ENCODE peak calls at places on chromosome 6, in seven cellular contexts. Y is HepG2, H is A549, Z is GM23338, S is HCT116, A is SK-N-SH, L is GM12878. E is an unnamed sample. For H3K4me1, the result is how much of the 10 kb centered on the place peaks cover.

GRCh38 chr6:101290346-101290745 is 103.2 kb upstream of the GRIK2 start:
- DNase-seq in S (no peak), Y (no peak), H (no peak), L (no peak), Z (no peak), A (no peak), E (no peak)

GRCh38 chr6:35415065-35415880 is 36.9 kb upstream of the FANCE start:
- DNase-seq in Y (peak), H (peak), L (no peak), S (no peak), A (peak), Z (peak), E (no peak)

GRCh38 chr6:111482236-111482958 is 621 bp downstream of the REV3L start:
- DNase-seq in Z (peak), H (no peak), L (no peak), A (peak), S (no peak), Y (no peak), E (no peak)

GRCh38 chr6:116229287-116229913 is 24.5 kb downstream of the TSPYL4 start:
- DNase-seq in A (peak), S (peak), Z (peak), L (no peak), Y (no peak), H (peak), E (no peak)

GRCh38 chr6:122798099-122798641 is 9.1 kb downstream of the SMPDL3A start:
- DNase-seq in L (no peak), H (peak), S (peak), A (no peak), Z (no peak), Y (peak), E (peak)

GRCh38 chr6:75334266-75335040 is 49.9 kb upstream of the TMEM30A start:
- DNase-seq in Y (no peak), L (no peak), Z (peak), H (peak), A (no peak), S (no peak), E (no peak)

GRCh38 chr6:138736640-138737039 is 36.9 kb upstream of the CCDC28A start:
- DNase-seq in Z (no peak), H (no peak), L (no peak), S (no peak), Y (no peak), A (no peak), E (no peak)

GRCh38 chr6:138724015-138724414 is 49.6 kb upstream of the CCDC28A start:
- DNase-seq in S (peak), H (no peak), Z (no peak), Y (peak), L (no peak), A (no peak), E (no peak)

GRCh38 chr6:29942275-29943052 is at the start of gene HLA-A:
- DNase-seq in H (peak), S (peak), Y (peak), L (peak), Z (peak), A (peak), E (no peak)

GRCh38 chr6:159107451-159108260 is 61.5 kb upstream of the FNDC1 start:
- DNase-seq in H (no peak), S (no peak), A (no peak), Y (no peak), Z (no peak), L (no peak), E (no peak)

GRCh38 chr6:164085552-164086325 is 671.2 kb downstream of the QKI start:
- DNase-seq in A (no peak), L (no peak), Z (peak), H (no peak), S (no peak), Y (no peak), E (no peak)

GRCh38 chr6:159688977-159689376 is 4.1 kb downstream of the SOD2 start:
- DNase-seq in Z (no peak), S (no peak), H (no peak), L (no peak), Y (no peak), A (no peak), E (no peak)

GRCh38 chr6:53067799-53068442 is 2.7 kb downstream of the FBXO9 start:
- DNase-seq in Y (no peak), A (peak), Z (no peak), H (no peak), L (no peak), S (no peak), E (no peak)

GRCh38 chr6:163745566-163746400 is 331.3 kb downstream of the QKI start:
- DNase-seq in H (peak), S (no peak), L (no peak), A (no peak), Y (peak), Z (no peak), E (peak)

GRCh38 chr6:52537001-52537753 is 39.7 kb downstream of the TRAM2 start:
- DNase-seq in S (no peak), L (peak), H (no peak), Y (no peak), Z (no peak), A (no peak), E (no peak)

GRCh38 chr6:158512809-158513208 is 47.1 kb upstream of the TMEM181 start:
- DNase-seq in A (no peak), H (no peak), L (no peak), Z (no peak), S (no peak), Y (no peak), E (no peak)

GRCh38 chr6:24571361-24571760 is 74.6 kb downstream of the KIAA0319 start:
- DNase-seq in Z (peak), H (no peak), S (no peak), A (no peak), L (no peak), Y (no peak), E (no peak)

GRCh38 chr6:31896856-31897611 is 464 bp downstream of the EHMT2 start:
- DNase-seq in S (no peak), Z (peak), Y (no peak), H (no peak), L (no peak), A (peak), E (no peak)

GRCh38 chr6:1313364-1313754 is 1.5 kb downstream of the FOXQ1 start:
- DNase-seq in S (no peak), A (no peak), Y (no peak), L (no peak), H (no peak), Z (peak), E (no peak)

DNA sequence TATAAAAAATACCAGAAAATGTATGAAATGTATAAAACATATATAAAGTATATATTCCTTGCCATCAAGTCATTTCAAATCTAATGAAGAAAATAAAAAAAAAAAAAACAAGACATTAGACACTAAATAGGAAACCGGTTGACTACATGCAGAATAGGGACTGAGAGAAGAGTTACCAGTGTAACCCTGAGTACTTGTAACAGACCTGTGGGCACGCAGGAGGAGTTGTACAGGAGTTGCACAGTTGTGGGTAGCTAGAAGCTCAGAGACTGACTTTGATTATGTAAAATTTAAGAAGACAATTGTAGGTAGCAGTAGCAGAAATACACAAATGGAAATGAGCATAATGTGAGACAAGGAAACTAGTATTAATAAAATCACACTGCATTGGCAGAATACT is 112.4 kb upstream of the DST start:
- DNase-seq in A (no peak), H (no peak), Z (no peak), L (no peak), S (no peak), Y (no peak), E (no peak)
- H3K4me1 ChIP-seq in A (under half), H (half or more), Z (half or more), L (half or more), S (half or more), Y (under half), E (half or more)

GRCh38 chr6:40326689-40327404 is 260.3 kb downstream of the LRFN2 start:
- DNase-seq in Y (no peak), H (no peak), Z (no peak), L (no peak), S (no peak), A (no peak), E (no peak)
- TF ChIP-seq REST in Y (no peak), H (no peak), Z (no peak), L (no peak), S (no peak), A (no peak), E (no peak)

GRCh38 chr6:113640046-113640445 is 217.1 kb upstream of the MARCKS start:
- DNase-seq in S (no peak), Y (no peak), A (no peak), H (no peak), L (no peak), Z (no peak), E (no peak)
- H3K4me1 ChIP-seq in S (under half), Y (half or more), A (under half), H (under half), L (under half), Z (under half), E (under half)

GRCh38 chr6:136439514-136440186 is 110.6 kb downstream of the MAP7 start:
- DNase-seq in L (no peak), H (peak), Y (no peak), Z (no peak), S (no peak), A (no peak), E (no peak)
- TF ChIP-seq REST in L (no peak), H (no peak), Y (no peak), Z (no peak), S (no peak), A (no peak), E (no peak)

GRCh38 chr6:36984581-36985383 is 1.2 kb downstream of the MTCH1 start:
- DNase-seq in Z (peak), H (peak), S (peak), L (no peak), A (peak), Y (no peak), E (no peak)
- H3K4me1 ChIP-seq in Z (half or more), H (under half), S (under half), L (under half), A (under half), Y (under half), E (under half)

GRCh38 chr6:65231616-65232015 is 475.4 kb downstream of the EYS start:
- DNase-seq in L (no peak), H (no peak), Z (no peak), S (no peak), Y (no peak), A (no peak), E (no peak)
- TF ChIP-seq REST in L (no peak), H (no peak), Z (no peak), S (no peak), Y (no peak), A (no peak), E (no peak)

GRCh38 chr6:132482595-132482994 is 30.3 kb downstream of the STX7 start:
- DNase-seq in A (no peak), S (no peak), Z (no peak), H (no peak), L (no peak), Y (no peak), E (no peak)
- H3K4me1 ChIP-seq in A (under half), S (under half), Z (under half), H (under half), L (under half), Y (under half), E (under half)

GRCh38 chr6:3848925-3849605 is at the start of gene FAM50B:
- DNase-seq in S (no peak), H (peak), Z (peak), A (peak), L (peak), Y (no peak), E (no peak)
- TF ChIP-seq REST in S (no peak), H (peak), Z (no peak), A (no peak), L (no peak), Y (no peak), E (no peak)

GRCh38 chr6:16321341-16321710 is 82.9 kb downstream of the GMPR start:
- DNase-seq in S (no peak), H (no peak), Z (no peak), Y (no peak), L (no peak), A (no peak), E (no peak)
- H3K4me1 ChIP-seq in S (half or more), H (under half), Z (under half), Y (under half), L (under half), A (under half), E (under half)